ENCODE peak calls at places on chromosomes 4 and X, in ten cellular contexts. One of them, this sample, is unnamed.

GRCh38 chr4:100257567-100257966 is 67.3 kb upstream of the DDIT4L start:
- DNase-seq in Caco-2: no peak
- DNase-seq in left lung: no peak
- DNase-seq in hepatocyte: peak
- DNase-seq in vagina: no peak
- DNase-seq in cardiac fibroblast: no peak
- DNase-seq in CD8-positive, alpha-beta memory T cell: no peak
- DNase-seq in cardiac muscle cell: no peak
- DNase-seq in GM23338: peak
- DNase-seq in heart right ventricle: no peak
- DNase-seq in this sample: no peak

GRCh38 chr4:51931461-51931860 is 88.5 kb downstream of the DCUN1D4 start:
- DNase-seq in hepatocyte: no peak
- DNase-seq in CD8-positive, alpha-beta memory T cell: no peak
- DNase-seq in GM23338: no peak
- DNase-seq in cardiac fibroblast: no peak
- DNase-seq in cardiac muscle cell: no peak
- DNase-seq in heart right ventricle: no peak
- DNase-seq in left lung: no peak
- DNase-seq in vagina: no peak
- DNase-seq in Caco-2: no peak
- DNase-seq in this sample: no peak

GRCh38 chr4:8871417-8872401 is at the start of gene HMX1:
- DNase-seq in left lung: no peak
- DNase-seq in cardiac fibroblast: no peak
- DNase-seq in vagina: no peak
- DNase-seq in heart right ventricle: peak
- DNase-seq in Caco-2: peak
- DNase-seq in GM23338: peak
- DNase-seq in CD8-positive, alpha-beta memory T cell: no peak
- DNase-seq in cardiac muscle cell: peak
- DNase-seq in hepatocyte: peak
- DNase-seq in this sample: no peak

GRCh38 chr4:72006576-72006975 is 25.2 kb upstream of the NPFFR2 start:
- DNase-seq in Caco-2: no peak
- DNase-seq in CD8-positive, alpha-beta memory T cell: no peak
- DNase-seq in heart right ventricle: no peak
- DNase-seq in cardiac fibroblast: peak
- DNase-seq in vagina: no peak
- DNase-seq in left lung: no peak
- DNase-seq in hepatocyte: no peak
- DNase-seq in GM23338: no peak
- DNase-seq in cardiac muscle cell: no peak
- DNase-seq in this sample: no peak

GRCh38 chrX:107880054-107880610 is 54.5 kb downstream of the MID2 start:
- DNase-seq in cardiac fibroblast: no peak
- DNase-seq in CD8-positive, alpha-beta memory T cell: no peak
- DNase-seq in GM23338: no peak
- DNase-seq in Caco-2: no peak
- DNase-seq in left lung: no peak
- DNase-seq in cardiac muscle cell: no peak
- DNase-seq in hepatocyte: no peak
- DNase-seq in heart right ventricle: no peak
- DNase-seq in vagina: no peak
- DNase-seq in this sample: no peak

GRCh38 chr4:174398728-174399127 is 115.0 kb downstream of the CEP44 start:
- DNase-seq in Caco-2: no peak
- DNase-seq in cardiac fibroblast: peak
- DNase-seq in hepatocyte: no peak
- DNase-seq in cardiac muscle cell: no peak
- DNase-seq in heart right ventricle: no peak
- DNase-seq in vagina: no peak
- DNase-seq in GM23338: no peak
- DNase-seq in CD8-positive, alpha-beta memory T cell: no peak
- DNase-seq in left lung: no peak
- DNase-seq in this sample: no peak

GRCh38 chrX:108299101-108299591 is 139.1 kb downstream of the COL4A6 start:
- DNase-seq in CD8-positive, alpha-beta memory T cell: no peak
- DNase-seq in left lung: no peak
- DNase-seq in cardiac fibroblast: peak
- DNase-seq in GM23338: peak
- DNase-seq in heart right ventricle: no peak
- DNase-seq in hepatocyte: peak
- DNase-seq in Caco-2: peak
- DNase-seq in vagina: no peak
- DNase-seq in cardiac muscle cell: peak
- DNase-seq in this sample: no peak

GRCh38 chr4:81314196-81314896 is 99.3 kb upstream of the PRKG2 start:
- DNase-seq in cardiac fibroblast: peak
- DNase-seq in CD8-positive, alpha-beta memory T cell: no peak
- DNase-seq in GM23338: no peak
- DNase-seq in hepatocyte: peak
- DNase-seq in heart right ventricle: peak
- DNase-seq in Caco-2: peak
- DNase-seq in cardiac muscle cell: peak
- DNase-seq in left lung: peak
- DNase-seq in vagina: no peak
- DNase-seq in this sample: no peak

GRCh38 chr4:700587-701264 is 4.9 kb upstream of the PCGF3 start:
- DNase-seq in vagina: no peak
- DNase-seq in CD8-positive, alpha-beta memory T cell: no peak
- DNase-seq in Caco-2: no peak
- DNase-seq in cardiac muscle cell: no peak
- DNase-seq in left lung: no peak
- DNase-seq in heart right ventricle: no peak
- DNase-seq in hepatocyte: no peak
- DNase-seq in cardiac fibroblast: no peak
- DNase-seq in GM23338: peak
- DNase-seq in this sample: no peak

GRCh38 chrX:36957425-36958328 is 50.5 kb upstream of the FAM47C start:
- DNase-seq in hepatocyte: peak
- DNase-seq in heart right ventricle: no peak
- DNase-seq in left lung: peak
- DNase-seq in cardiac muscle cell: peak
- DNase-seq in vagina: no peak
- DNase-seq in GM23338: peak
- DNase-seq in Caco-2: no peak
- DNase-seq in cardiac fibroblast: no peak
- DNase-seq in CD8-positive, alpha-beta memory T cell: no peak
- DNase-seq in this sample: no peak

DNA sequence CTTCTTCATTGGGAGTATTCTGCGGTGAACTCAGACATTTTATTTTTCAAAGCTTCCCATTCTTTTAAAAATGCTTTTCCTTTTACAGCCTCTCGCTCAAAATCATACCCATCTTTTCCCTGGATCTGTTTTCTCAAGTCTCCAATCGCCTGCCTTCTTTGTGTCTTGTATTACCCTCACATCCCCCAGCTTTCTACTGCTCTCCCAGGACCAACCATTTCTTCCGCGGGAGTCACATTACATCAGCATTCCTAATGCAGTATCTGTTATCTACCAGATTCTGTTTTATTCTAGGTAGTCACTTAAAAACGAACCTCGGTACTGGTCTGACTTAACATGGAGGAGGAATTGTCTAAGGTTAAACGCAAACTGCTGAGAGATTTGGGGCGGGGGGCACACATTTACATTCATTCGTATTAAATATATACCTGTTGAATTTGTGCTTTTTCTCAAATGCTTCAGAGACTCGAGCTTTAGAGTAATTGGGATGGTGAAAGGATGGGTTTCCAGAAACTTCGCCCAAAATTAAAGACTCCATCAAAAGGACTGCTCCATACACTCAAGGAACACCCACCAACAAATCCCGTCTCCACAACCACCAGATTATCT is 493 bp upstream of the UCHL1 start:
- DNase-seq in GM23338: peak
- DNase-seq in hepatocyte: no peak
- DNase-seq in Caco-2: no peak
- DNase-seq in left lung: no peak
- DNase-seq in heart right ventricle: no peak
- DNase-seq in cardiac muscle cell: peak
- DNase-seq in vagina: no peak
- DNase-seq in CD8-positive, alpha-beta memory T cell: no peak
- DNase-seq in cardiac fibroblast: peak
- DNase-seq in this sample: no peak
- H3K4me3 ChIP-seq in GM23338: peak
- H3K4me3 ChIP-seq in hepatocyte: no peak
- H3K4me3 ChIP-seq in Caco-2: peak
- H3K4me3 ChIP-seq in left lung: peak
- H3K4me3 ChIP-seq in heart right ventricle: peak
- H3K4me3 ChIP-seq in cardiac muscle cell: peak
- H3K4me3 ChIP-seq in vagina: peak
- H3K4me3 ChIP-seq in CD8-positive, alpha-beta memory T cell: no peak
- H3K4me3 ChIP-seq in cardiac fibroblast: peak
- H3K4me3 ChIP-seq in this sample: peak

DNA sequence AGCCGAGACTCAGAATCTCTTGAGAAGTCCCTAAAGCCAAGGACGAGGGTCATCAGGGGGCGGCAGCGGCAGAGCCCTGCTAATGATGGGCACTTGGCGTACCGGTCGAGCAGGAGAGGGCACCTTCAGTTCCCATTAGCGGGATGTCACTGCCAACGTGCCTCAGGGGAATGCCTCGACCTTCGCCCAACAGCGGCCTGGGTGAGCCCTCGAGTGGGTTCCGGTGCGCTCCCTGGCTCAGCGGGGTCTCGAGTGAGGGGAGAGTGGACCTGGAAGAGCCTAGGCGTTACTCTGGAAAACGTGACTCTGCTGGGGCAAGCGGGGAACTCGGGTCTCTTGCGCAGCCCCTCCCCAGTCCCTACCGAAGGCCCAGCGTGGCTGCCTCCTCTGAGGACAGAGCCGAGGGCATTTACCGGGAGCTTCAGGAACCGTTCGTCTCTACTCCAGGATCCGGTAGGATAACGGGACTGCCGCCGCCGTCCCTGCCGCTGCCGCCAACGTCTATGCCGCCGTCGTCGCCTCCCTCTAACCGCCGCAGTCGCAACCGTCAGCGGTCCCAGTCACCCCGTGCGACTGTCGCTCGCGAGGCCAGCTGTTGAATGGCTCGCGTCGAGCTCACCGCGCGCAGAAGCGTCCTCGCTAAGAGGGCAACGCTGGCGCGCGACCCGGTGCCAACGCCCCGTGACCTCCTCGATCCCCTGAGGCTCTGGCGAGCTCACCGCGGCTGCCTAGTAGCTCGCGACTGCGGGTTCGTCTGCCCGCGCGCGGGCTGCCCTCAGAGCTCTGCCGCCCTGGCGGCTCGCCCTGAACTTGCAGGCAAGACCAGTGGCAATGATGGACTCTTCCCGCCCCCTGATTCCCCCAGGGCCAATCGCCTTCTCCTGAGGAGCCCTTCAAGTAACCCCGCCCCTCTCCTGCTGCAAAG is 37.1 kb downstream of the PGRMC1 start:
- DNase-seq in vagina: no peak
- DNase-seq in CD8-positive, alpha-beta memory T cell: peak
- DNase-seq in cardiac muscle cell: peak
- DNase-seq in GM23338: peak
- DNase-seq in cardiac fibroblast: peak
- DNase-seq in Caco-2: no peak
- DNase-seq in heart right ventricle: peak
- DNase-seq in left lung: peak
- DNase-seq in hepatocyte: peak
- DNase-seq in this sample: peak
- H3K4me3 ChIP-seq in vagina: peak
- H3K4me3 ChIP-seq in CD8-positive, alpha-beta memory T cell: no peak
- H3K4me3 ChIP-seq in cardiac muscle cell: no peak
- H3K4me3 ChIP-seq in GM23338: peak
- H3K4me3 ChIP-seq in cardiac fibroblast: no peak
- H3K4me3 ChIP-seq in Caco-2: no peak
- H3K4me3 ChIP-seq in heart right ventricle: no peak
- H3K4me3 ChIP-seq in left lung: no peak
- H3K4me3 ChIP-seq in hepatocyte: no peak
- H3K4me3 ChIP-seq in this sample: peak

GRCh38 chr4:150582101-150582565 is at the start of gene MAB21L2:
- DNase-seq in left lung: no peak
- DNase-seq in heart right ventricle: no peak
- DNase-seq in cardiac fibroblast: no peak
- DNase-seq in GM23338: peak
- DNase-seq in Caco-2: no peak
- DNase-seq in vagina: no peak
- DNase-seq in cardiac muscle cell: peak
- DNase-seq in CD8-positive, alpha-beta memory T cell: no peak
- DNase-seq in hepatocyte: peak
- DNase-seq in this sample: no peak
- H3K4me3 ChIP-seq in left lung: peak
- H3K4me3 ChIP-seq in heart right ventricle: peak
- H3K4me3 ChIP-seq in cardiac fibroblast: peak
- H3K4me3 ChIP-seq in GM23338: peak
- H3K4me3 ChIP-seq in Caco-2: no peak
- H3K4me3 ChIP-seq in vagina: peak
- H3K4me3 ChIP-seq in cardiac muscle cell: peak
- H3K4me3 ChIP-seq in CD8-positive, alpha-beta memory T cell: no peak
- H3K4me3 ChIP-seq in hepatocyte: peak
- H3K4me3 ChIP-seq in this sample: peak

GRCh38 chr4:142353149-142353738 is 492.9 kb downstream of the INPP4B start:
- DNase-seq in left lung: no peak
- DNase-seq in cardiac muscle cell: peak
- DNase-seq in heart right ventricle: peak
- DNase-seq in CD8-positive, alpha-beta memory T cell: no peak
- DNase-seq in hepatocyte: peak
- DNase-seq in cardiac fibroblast: peak
- DNase-seq in GM23338: peak
- DNase-seq in Caco-2: no peak
- DNase-seq in vagina: no peak
- DNase-seq in this sample: peak

GRCh38 chr4:142350886-142351285 is 495.2 kb downstream of the INPP4B start:
- DNase-seq in cardiac fibroblast: peak
- DNase-seq in Caco-2: no peak
- DNase-seq in cardiac muscle cell: no peak
- DNase-seq in vagina: no peak
- DNase-seq in left lung: no peak
- DNase-seq in CD8-positive, alpha-beta memory T cell: no peak
- DNase-seq in GM23338: no peak
- DNase-seq in hepatocyte: peak
- DNase-seq in heart right ventricle: no peak
- DNase-seq in this sample: no peak

GRCh38 chr4:142354041-142354440 is 492.1 kb downstream of the INPP4B start:
- DNase-seq in cardiac muscle cell: no peak
- DNase-seq in hepatocyte: no peak
- DNase-seq in cardiac fibroblast: no peak
- DNase-seq in Caco-2: no peak
- DNase-seq in left lung: no peak
- DNase-seq in vagina: no peak
- DNase-seq in CD8-positive, alpha-beta memory T cell: no peak
- DNase-seq in GM23338: no peak
- DNase-seq in heart right ventricle: no peak
- DNase-seq in this sample: no peak

GRCh38 chr4:142352682-142353081 is 493.4 kb downstream of the INPP4B start:
- DNase-seq in CD8-positive, alpha-beta memory T cell: no peak
- DNase-seq in heart right ventricle: no peak
- DNase-seq in Caco-2: no peak
- DNase-seq in GM23338: no peak
- DNase-seq in cardiac muscle cell: no peak
- DNase-seq in left lung: no peak
- DNase-seq in hepatocyte: no peak
- DNase-seq in cardiac fibroblast: no peak
- DNase-seq in vagina: no peak
- DNase-seq in this sample: no peak

DNA sequence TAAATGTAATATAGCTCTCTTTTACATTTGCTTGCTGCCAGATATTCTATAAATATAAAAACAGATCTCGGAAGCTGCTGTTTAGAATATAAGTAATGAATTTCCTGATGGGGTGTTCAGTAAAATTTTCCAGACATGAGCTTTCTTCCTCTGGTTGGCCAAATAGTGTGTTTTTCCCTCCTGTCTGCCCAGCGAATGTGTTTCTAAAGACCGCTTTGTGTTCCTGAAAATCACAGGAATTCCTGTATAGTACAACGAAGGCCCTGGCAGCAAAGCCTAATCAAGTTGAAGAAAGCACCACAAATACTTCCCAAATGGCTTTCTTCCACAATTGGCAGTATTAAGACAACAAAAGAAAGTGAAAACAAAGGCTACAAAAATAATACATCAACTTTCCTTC is 494.1 kb downstream of the INPP4B start:
- DNase-seq in Caco-2: no peak
- DNase-seq in CD8-positive, alpha-beta memory T cell: no peak
- DNase-seq in cardiac muscle cell: no peak
- DNase-seq in heart right ventricle: no peak
- DNase-seq in vagina: no peak
- DNase-seq in GM23338: no peak
- DNase-seq in cardiac fibroblast: peak
- DNase-seq in left lung: no peak
- DNase-seq in hepatocyte: no peak
- DNase-seq in this sample: no peak
- H3K4me3 ChIP-seq in Caco-2: no peak
- H3K4me3 ChIP-seq in CD8-positive, alpha-beta memory T cell: no peak
- H3K4me3 ChIP-seq in cardiac muscle cell: no peak
- H3K4me3 ChIP-seq in heart right ventricle: no peak
- H3K4me3 ChIP-seq in vagina: no peak
- H3K4me3 ChIP-seq in GM23338: no peak
- H3K4me3 ChIP-seq in cardiac fibroblast: no peak
- H3K4me3 ChIP-seq in left lung: no peak
- H3K4me3 ChIP-seq in hepatocyte: no peak
- H3K4me3 ChIP-seq in this sample: no peak